ENCODE peak calls at places on chromosome 3, in six cellular contexts. K is HS-5; S is GM10248; O is ELR; H is A673; Y is effector CD4-positive, alpha-beta T cell. R is an unnamed sample.

GRCh38 chr3:194333212-194333980 is 17.7 kb downstream of the CPN2 start:
- DNase-seq in K (no peak), S (peak), O (peak), H (peak), Y (peak), R (peak)

GRCh38 chr3:56985460-56986327 is 74.8 kb upstream of the SPATA12 start:
- DNase-seq in K (no peak), S (no peak), O (no peak), H (peak), Y (no peak), R (peak)

GRCh38 chr3:102193255-102193654 is 241.6 kb upstream of the ZPLD1 start:
- DNase-seq in K (no peak), S (no peak), O (no peak), H (no peak), Y (no peak), R (no peak)

GRCh38 chr3:179929091-179929529 is 107.6 kb downstream of the PEX5L start:
- DNase-seq in K (peak), S (peak), O (peak), H (peak), Y (peak), R (peak)

GRCh38 chr3:180180795-180181194 is 144.1 kb upstream of the PEX5L start:
- DNase-seq in K (peak), S (no peak), O (peak), H (no peak), Y (no peak), R (no peak)

GRCh38 chr3:110903771-110904532 is 167.7 kb upstream of the NECTIN3 start:
- DNase-seq in K (no peak), S (no peak), O (no peak), H (no peak), Y (no peak), R (no peak)

GRCh38 chr3:46947981-46948791 is 28.4 kb downstream of the CCDC12 start:
- DNase-seq in K (no peak), S (no peak), O (peak), H (no peak), Y (peak), R (peak)

GRCh38 chr3:113697192-113698090 is 999 bp upstream of the USF3 start:
- DNase-seq in K (no peak), S (peak), O (peak), H (no peak), Y (peak), R (no peak)

R was measured in A172.